ENCODE peak calls at places on chromosome 5, in six cellular contexts. One of them, this sample, is unnamed.

GRCh38 chr5:147920420-147921030 is 14.2 kb upstream of the C5orf46 start:
- DNase-seq in astrocyte: no peak
- DNase-seq in HFF-Myc: no peak
- DNase-seq in GM23338: no peak
- DNase-seq in glutamatergic neuron: no peak
- DNase-seq in Right ventricle myocardium inferior: no peak
- DNase-seq in this sample: no peak

GRCh38 chr5:91207248-91207647 is 175.9 kb downstream of the ARRDC3 start:
- DNase-seq in HFF-Myc: no peak
- DNase-seq in astrocyte: peak; percentile 24
- DNase-seq in glutamatergic neuron: no peak
- DNase-seq in GM23338: no peak
- DNase-seq in Right ventricle myocardium inferior: no peak
- DNase-seq in this sample: no peak

GRCh38 chr5:154373729-154374179 is 72.0 kb upstream of the SAP30L start:
- DNase-seq in Right ventricle myocardium inferior: no peak
- DNase-seq in HFF-Myc: no peak
- DNase-seq in astrocyte: no peak
- DNase-seq in glutamatergic neuron: no peak
- DNase-seq in GM23338: no peak
- DNase-seq in this sample: no peak

GRCh38 chr5:140791111-140791510 is 3.5 kb upstream of the PCDHA2 start:
- DNase-seq in Right ventricle myocardium inferior: no peak
- DNase-seq in GM23338: no peak
- DNase-seq in glutamatergic neuron: no peak
- DNase-seq in HFF-Myc: no peak
- DNase-seq in astrocyte: no peak
- DNase-seq in this sample: no peak

GRCh38 chr5:60092671-60093422 is 199.3 kb upstream of the PDE4D start:
- DNase-seq in astrocyte: peak; percentile 83
- DNase-seq in Right ventricle myocardium inferior: no peak
- DNase-seq in HFF-Myc: peak; percentile 27
- DNase-seq in GM23338: no peak
- DNase-seq in glutamatergic neuron: no peak
- DNase-seq in this sample: no peak

GRCh38 chr5:122498163-122498562 is 186.1 kb downstream of the SNCAIP start:
- DNase-seq in Right ventricle myocardium inferior: no peak
- DNase-seq in glutamatergic neuron: peak; percentile 51
- DNase-seq in HFF-Myc: no peak
- DNase-seq in GM23338: peak; percentile 87
- DNase-seq in astrocyte: no peak
- DNase-seq in this sample: peak; percentile 83

GRCh38 chr5:86461169-86461956 is 156.4 kb upstream of the COX7C start:
- DNase-seq in Right ventricle myocardium inferior: no peak
- DNase-seq in GM23338: no peak
- DNase-seq in HFF-Myc: no peak
- DNase-seq in glutamatergic neuron: no peak
- DNase-seq in astrocyte: no peak
- DNase-seq in this sample: no peak

GRCh38 chr5:112283943-112284342 is 135.1 kb downstream of the EPB41L4A start:
- DNase-seq in Right ventricle myocardium inferior: no peak
- DNase-seq in astrocyte: no peak
- DNase-seq in glutamatergic neuron: no peak
- DNase-seq in HFF-Myc: no peak
- DNase-seq in GM23338: no peak
- DNase-seq in this sample: no peak

GRCh38 chr5:37717613-37718431 is 122.0 kb downstream of the GDNF start:
- DNase-seq in GM23338: no peak
- DNase-seq in Right ventricle myocardium inferior: no peak
- DNase-seq in HFF-Myc: peak; percentile 86
- DNase-seq in glutamatergic neuron: peak; percentile 19
- DNase-seq in astrocyte: peak; percentile 90
- DNase-seq in this sample: peak; percentile 57

GRCh38 chr5:88785396-88786216 is 97.4 kb downstream of the MEF2C start:
- DNase-seq in Right ventricle myocardium inferior: no peak
- DNase-seq in glutamatergic neuron: no peak
- DNase-seq in GM23338: peak; percentile 23
- DNase-seq in astrocyte: peak; percentile 97
- DNase-seq in HFF-Myc: peak; percentile 65
- DNase-seq in this sample: peak; percentile 72

GRCh38 chr5:122434547-122434946 is 122.5 kb downstream of the SNCAIP start:
- DNase-seq in astrocyte: no peak
- DNase-seq in HFF-Myc: no peak
- DNase-seq in Right ventricle myocardium inferior: no peak
- DNase-seq in glutamatergic neuron: no peak
- DNase-seq in GM23338: no peak
- DNase-seq in this sample: peak; percentile 46

GRCh38 chr5:13354611-13355010 is 589.9 kb downstream of the DNAH5 start:
- DNase-seq in Right ventricle myocardium inferior: no peak
- DNase-seq in GM23338: no peak
- DNase-seq in astrocyte: peak; percentile 67
- DNase-seq in glutamatergic neuron: no peak
- DNase-seq in HFF-Myc: no peak
- DNase-seq in this sample: no peak

GRCh38 chr5:133995341-133995740 is 9.4 kb downstream of the VDAC1 start:
- DNase-seq in astrocyte: no peak
- DNase-seq in HFF-Myc: no peak
- DNase-seq in Right ventricle myocardium inferior: no peak
- DNase-seq in GM23338: no peak
- DNase-seq in glutamatergic neuron: no peak
- DNase-seq in this sample: no peak

GRCh38 chr5:118605761-118606160 is 382.6 kb downstream of the DTWD2 start:
- DNase-seq in astrocyte: no peak
- DNase-seq in HFF-Myc: no peak
- DNase-seq in Right ventricle myocardium inferior: no peak
- DNase-seq in GM23338: no peak
- DNase-seq in glutamatergic neuron: no peak
- DNase-seq in this sample: no peak

GRCh38 chr5:32628049-32628803 is 42.9 kb downstream of the SUB1 start:
- DNase-seq in HFF-Myc: no peak
- DNase-seq in GM23338: no peak
- DNase-seq in astrocyte: peak; percentile 62
- DNase-seq in Right ventricle myocardium inferior: no peak
- DNase-seq in glutamatergic neuron: no peak
- DNase-seq in this sample: no peak

GRCh38 chr5:158198636-158199035 is 339.7 kb upstream of the CLINT1 start:
- DNase-seq in HFF-Myc: no peak
- DNase-seq in glutamatergic neuron: no peak
- DNase-seq in GM23338: peak; percentile 32
- DNase-seq in astrocyte: no peak
- DNase-seq in Right ventricle myocardium inferior: no peak
- DNase-seq in this sample: no peak

GRCh38 chr5:139708877-139709586 is 60.9 kb downstream of the CXXC5 start:
- DNase-seq in Right ventricle myocardium inferior: no peak
- DNase-seq in glutamatergic neuron: peak; percentile 91
- DNase-seq in GM23338: peak; percentile 91
- DNase-seq in HFF-Myc: no peak
- DNase-seq in astrocyte: peak; percentile 63
- DNase-seq in this sample: peak; percentile 79

GRCh38 chr5:168097852-168098251 is 193.6 kb upstream of the WWC1 start:
- DNase-seq in HFF-Myc: no peak
- DNase-seq in glutamatergic neuron: no peak
- DNase-seq in GM23338: no peak
- DNase-seq in Right ventricle myocardium inferior: no peak
- DNase-seq in astrocyte: no peak
- DNase-seq in this sample: no peak

GRCh38 chr5:173974688-173975239 is 14.2 kb upstream of the C5orf47 start:
- DNase-seq in astrocyte: no peak
- DNase-seq in Right ventricle myocardium inferior: no peak
- DNase-seq in glutamatergic neuron: no peak
- DNase-seq in GM23338: no peak
- DNase-seq in HFF-Myc: no peak
- DNase-seq in this sample: no peak

GRCh38 chr5:168946363-168946762 is 354.6 kb downstream of the SLIT3 start:
- DNase-seq in HFF-Myc: no peak
- DNase-seq in Right ventricle myocardium inferior: no peak
- DNase-seq in glutamatergic neuron: peak; percentile 75
- DNase-seq in GM23338: peak; percentile 75
- DNase-seq in astrocyte: no peak
- DNase-seq in this sample: no peak

GRCh38 chr5:144304683-144305082 is 134.0 kb downstream of the KCTD16 start:
- DNase-seq in GM23338: no peak
- DNase-seq in astrocyte: no peak
- DNase-seq in Right ventricle myocardium inferior: no peak
- DNase-seq in glutamatergic neuron: no peak
- DNase-seq in HFF-Myc: no peak
- DNase-seq in this sample: no peak

GRCh38 chr5:150120062-150120441 is 33.7 kb upstream of the CSF1R start:
- DNase-seq in HFF-Myc: no peak
- DNase-seq in astrocyte: no peak
- DNase-seq in glutamatergic neuron: no peak
- DNase-seq in GM23338: no peak
- DNase-seq in Right ventricle myocardium inferior: no peak
- DNase-seq in this sample: no peak

GRCh38 chr5:135833521-135833920 is 942 bp upstream of the SLC25A48 start:
- DNase-seq in astrocyte: no peak
- DNase-seq in HFF-Myc: no peak
- DNase-seq in glutamatergic neuron: no peak
- DNase-seq in Right ventricle myocardium inferior: no peak
- DNase-seq in GM23338: no peak
- DNase-seq in this sample: no peak

GRCh38 chr5:96259211-96259772 is 173.8 kb downstream of the PCSK1 start:
- DNase-seq in glutamatergic neuron: no peak
- DNase-seq in astrocyte: peak; percentile 68
- DNase-seq in GM23338: no peak
- DNase-seq in HFF-Myc: no peak
- DNase-seq in Right ventricle myocardium inferior: no peak
- DNase-seq in this sample: no peak

GRCh38 chr5:15472116-15472515 is 27.9 kb upstream of the FBXL7 start:
- DNase-seq in GM23338: peak; percentile 74
- DNase-seq in glutamatergic neuron: no peak
- DNase-seq in astrocyte: no peak
- DNase-seq in Right ventricle myocardium inferior: no peak
- DNase-seq in HFF-Myc: no peak
- DNase-seq in this sample: no peak

GRCh38 chr5:167295686-167296015 is 995.8 kb upstream of the WWC1 start:
- DNase-seq in GM23338: no peak
- DNase-seq in HFF-Myc: no peak
- DNase-seq in Right ventricle myocardium inferior: no peak
- DNase-seq in astrocyte: peak; percentile 35
- DNase-seq in glutamatergic neuron: no peak
- DNase-seq in this sample: no peak

GRCh38 chr5:84569307-84569706 is 184.6 kb upstream of the EDIL3 start:
- DNase-seq in GM23338: no peak
- DNase-seq in Right ventricle myocardium inferior: no peak
- DNase-seq in astrocyte: no peak
- DNase-seq in glutamatergic neuron: no peak
- DNase-seq in HFF-Myc: no peak
- DNase-seq in this sample: no peak

GRCh38 chr5:42970636-42971559 is 69.2 kb downstream of the ANXA2R start:
- DNase-seq in astrocyte: no peak
- DNase-seq in glutamatergic neuron: no peak
- DNase-seq in GM23338: peak; percentile 89
- DNase-seq in Right ventricle myocardium inferior: no peak
- DNase-seq in HFF-Myc: no peak
- DNase-seq in this sample: no peak

GRCh38 chr5:61171479-61171878 is 9.2 kb upstream of the SMIM15 start:
- DNase-seq in Right ventricle myocardium inferior: no peak
- DNase-seq in GM23338: no peak
- DNase-seq in HFF-Myc: no peak
- DNase-seq in glutamatergic neuron: no peak
- DNase-seq in astrocyte: no peak
- DNase-seq in this sample: no peak

GRCh38 chr5:7592910-7593309 is 197.0 kb downstream of the ADCY2 start:
- DNase-seq in glutamatergic neuron: peak; percentile 66
- DNase-seq in HFF-Myc: no peak
- DNase-seq in GM23338: peak; percentile 52
- DNase-seq in Right ventricle myocardium inferior: no peak
- DNase-seq in astrocyte: no peak
- DNase-seq in this sample: peak; percentile 22

GRCh38 chr5:39526914-39527477 is 102.2 kb upstream of the DAB2 start:
- DNase-seq in HFF-Myc: no peak
- DNase-seq in GM23338: peak; percentile 53
- DNase-seq in astrocyte: no peak
- DNase-seq in Right ventricle myocardium inferior: no peak
- DNase-seq in glutamatergic neuron: no peak
- DNase-seq in this sample: no peak

This sample was measured in cerebellar cortex.